ENCODE peak calls at places on chromosomes 1 and 21, in eight cellular contexts. R, S, W, J, O, T, Z and Y are unnamed samples.

GRCh38 chr1:222950892-222951291 is 136.1 kb downstream of the DISP1 start:
- DNase-seq in R (no peak), S (no peak), W (no peak), J (no peak), O (no peak), T (no peak), Z (no peak), Y (no peak)

GRCh38 chr1:184186167-184186566 is 134.6 kb downstream of the TSEN15 start:
- DNase-seq in R (no peak), S (no peak), W (no peak), J (no peak), O (no peak), T (no peak), Z (no peak), Y (no peak)

GRCh38 chr21:44596068-44596725 is 3.9 kb upstream of the KRTAP10-6 start:
- DNase-seq in R (no peak), S (no peak), W (no peak), J (no peak), O (no peak), T (peak; percentile 19), Z (no peak), Y (no peak)

GRCh38 chr1:6222644-6223043 is 13.1 kb downstream of the ICMT start:
- DNase-seq in R (no peak), S (no peak), W (no peak), J (no peak), O (no peak), T (peak; percentile 57), Z (peak; percentile 31), Y (no peak)

GRCh38 chr1:229844675-229845074 is 218.6 kb downstream of the URB2 start:
- DNase-seq in R (no peak), S (no peak), W (no peak), J (peak; percentile 29), O (no peak), T (peak; percentile 17), Z (no peak), Y (no peak)

GRCh38 chr21:42041711-42042110 is 29.4 kb upstream of the UMODL1 start:
- DNase-seq in R (no peak), S (no peak), W (no peak), J (no peak), O (peak; percentile 37), T (no peak), Z (no peak), Y (no peak)

GRCh38 chr21:38788275-38788911 is 17.3 kb upstream of the ETS2 start:
- DNase-seq in R (no peak), S (no peak), W (no peak), J (no peak), O (no peak), T (peak; percentile 47), Z (no peak), Y (no peak)

GRCh38 chr21:31604591-31605190 is 54.8 kb upstream of the SOD1 start:
- DNase-seq in R (peak; percentile 74), S (peak; percentile 78), W (peak; percentile 53), J (peak; percentile 78), O (peak; percentile 64), T (peak; percentile 82), Z (peak; percentile 54), Y (peak; percentile 45)

GRCh38 chr1:32897082-32898049 is 3.8 kb downstream of the TMEM54 start:
- DNase-seq in R (no peak), S (peak; percentile 32), W (no peak), J (no peak), O (no peak), T (no peak), Z (no peak), Y (no peak)

GRCh38 chr1:32771561-32772280 is 45.4 kb downstream of the YARS1 start:
- DNase-seq in R (no peak), S (no peak), W (no peak), J (no peak), O (no peak), T (no peak), Z (no peak), Y (no peak)

GRCh38 chr1:86699186-86699585 is 5.2 kb upstream of the SH3GLB1 start:
- DNase-seq in R (peak; percentile 57), S (no peak), W (no peak), J (no peak), O (no peak), T (no peak), Z (no peak), Y (no peak)

GRCh38 chr1:236497908-236498307 is 25.9 kb upstream of the LGALS8 start:
- DNase-seq in R (no peak), S (no peak), W (no peak), J (no peak), O (no peak), T (no peak), Z (no peak), Y (no peak)

GRCh38 chr1:121483961-121484424 is 299.2 kb downstream of the SRGAP2C start:
- DNase-seq in R (no peak), S (no peak), W (no peak), J (no peak), O (peak; percentile 85), T (peak; percentile 81), Z (peak; percentile 88), Y (no peak)

GRCh38 chr1:231512147-231512698 is 16.2 kb upstream of the TSNAX start:
- DNase-seq in R (peak; percentile 46), S (no peak), W (no peak), J (no peak), O (peak; percentile 26), T (peak; percentile 33), Z (peak; percentile 54), Y (peak; percentile 84)

GRCh38 chr1:3311711-3312110 is 142.8 kb upstream of the ARHGEF16 start:
- DNase-seq in R (no peak), S (no peak), W (no peak), J (no peak), O (no peak), T (no peak), Z (no peak), Y (no peak)

GRCh38 chr1:171403396-171403795 is 81.9 kb upstream of the PRRC2C start:
- DNase-seq in R (no peak), S (no peak), W (no peak), J (no peak), O (peak; percentile 3), T (peak; percentile 9), Z (no peak), Y (no peak)

GRCh38 chr1:26524181-26524580 is 5.4 kb upstream of the RPS6KA1 start:
- DNase-seq in R (no peak), S (no peak), W (no peak), J (no peak), O (no peak), T (no peak), Z (no peak), Y (no peak)

GRCh38 chr1:234737915-234738314 is 127.9 kb upstream of the IRF2BP2 start:
- DNase-seq in R (no peak), S (no peak), W (no peak), J (no peak), O (no peak), T (no peak), Z (no peak), Y (no peak)

GRCh38 chr1:30242722-30243465 is 480.5 kb downstream of the MATN1 start:
- DNase-seq in R (no peak), S (no peak), W (no peak), J (no peak), O (no peak), T (no peak), Z (no peak), Y (no peak)

GRCh38 chr1:234987415-234988159 is 141.1 kb downstream of the TOMM20 start:
- DNase-seq in R (peak; percentile 85), S (no peak), W (no peak), J (peak; percentile 79), O (peak; percentile 97), T (peak; percentile 81), Z (peak; percentile 87), Y (no peak)

GRCh38 chr1:157359309-157360020 is 192.8 kb downstream of the FCRL5 start:
- DNase-seq in R (no peak), S (no peak), W (no peak), J (no peak), O (no peak), T (peak; percentile 18), Z (no peak), Y (no peak)

GRCh38 chr1:84939151-84939550 is 46.1 kb upstream of the LPAR3 start:
- DNase-seq in R (no peak), S (no peak), W (no peak), J (no peak), O (no peak), T (peak; percentile 71), Z (peak; percentile 37), Y (no peak)

DNA sequence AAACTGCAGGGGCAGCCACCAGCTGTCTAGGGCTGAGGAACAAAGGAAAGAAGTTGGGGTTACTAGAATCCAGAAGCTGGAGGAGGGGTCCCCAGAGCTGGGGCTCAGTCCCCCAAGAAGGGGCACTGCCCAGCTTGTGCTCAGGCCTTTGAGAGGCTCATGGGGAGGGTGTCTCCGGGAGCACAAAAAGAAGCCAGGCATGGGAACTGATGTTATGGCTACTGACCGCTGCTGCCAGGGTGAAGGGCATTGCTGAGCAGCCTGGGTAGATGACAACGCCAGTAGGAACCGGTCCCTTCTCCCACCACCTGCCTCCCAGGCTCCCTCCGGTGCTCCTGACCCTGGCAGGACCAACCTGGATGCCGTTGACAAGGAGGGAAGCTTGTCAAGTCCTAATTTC is 762.5 kb upstream of the TPTE start:
- DNase-seq in R (no peak), S (no peak), W (no peak), J (no peak), O (no peak), T (no peak), Z (no peak), Y (no peak)
- H3K4me3 ChIP-seq in R (no peak overlapping the region), S (no peak overlapping the region), W (no peak overlapping the region), J (no peak overlapping the region), O (no peak overlapping the region), T (no peak overlapping the region), Z (no peak overlapping the region), Y (no peak overlapping the region)

GRCh38 chr1:174799136-174799479 is 200.6 kb upstream of the CACYBP start:
- DNase-seq in R (no peak), S (no peak), W (no peak), J (no peak), O (no peak), T (no peak), Z (no peak), Y (no peak)
- H3K4me3 ChIP-seq in R (no peak overlapping the region), S (peak overlapping the region; percentile 71), W (peak overlapping the region; percentile 54), J (peak overlapping the region; percentile 55), O (no peak overlapping the region), T (peak overlapping the region; percentile 50), Z (no peak overlapping the region), Y (no peak overlapping the region)

GRCh38 chr1:43296207-43296606 is 4.6 kb upstream of the TIE1 start:
- DNase-seq in R (no peak), S (no peak), W (no peak), J (no peak), O (no peak), T (no peak), Z (no peak), Y (no peak)
- H3K4me3 ChIP-seq in R (no peak overlapping the region), S (no peak overlapping the region), W (no peak overlapping the region), J (no peak overlapping the region), O (no peak overlapping the region), T (no peak overlapping the region), Z (no peak overlapping the region), Y (no peak overlapping the region)

GRCh38 chr1:248029770-248030169 is at the start of gene OR2L2:
- DNase-seq in R (no peak), S (no peak), W (no peak), J (no peak), O (no peak), T (no peak), Z (no peak), Y (no peak)
- H3K4me3 ChIP-seq in R (no peak within 1 kb of the TSS), S (no peak within 1 kb of the TSS), W (no peak within 1 kb of the TSS), J (no peak within 1 kb of the TSS), O (no peak within 1 kb of the TSS), T (no peak within 1 kb of the TSS), Z (no peak within 1 kb of the TSS), Y (no peak within 1 kb of the TSS)

GRCh38 chr21:8994640-8995511 is 1526.5 kb upstream of the TPTE start:
- DNase-seq in R (no peak), S (no peak), W (no peak), J (no peak), O (no peak), T (no peak), Z (no peak), Y (no peak)
- H3K4me3 ChIP-seq in R (no peak overlapping the region), S (no peak overlapping the region), W (no peak overlapping the region), J (no peak overlapping the region), O (no peak overlapping the region), T (no peak overlapping the region), Z (no peak overlapping the region), Y (no peak overlapping the region)